ENCODE peak calls at places on chromosome 22, in four cellular contexts. E is colonic mucosa, H is lower lobe of right lung, T is neural progenitor cell. V is an unnamed sample.

GRCh38 chr22:29947410-29948387 is 64.7 kb downstream of the MTMR3 start:
- DNase-seq in E (no peak), H (no peak), T (no peak), V (no peak)

GRCh38 chr22:27107824-27108223 is 450.4 kb downstream of the MIAT start:
- DNase-seq in E (peak; percentile 55), H (no peak), T (no peak), V (peak; percentile 76)

GRCh38 chr22:28187612-28188011 is 268.6 kb upstream of the PITPNB start:
- DNase-seq in E (no peak), H (no peak), T (peak; percentile 17), V (no peak)

GRCh38 chr22:33918676-33919590 is 1.3 kb downstream of the LARGE1 start:
- DNase-seq in E (no peak), H (no peak), T (no peak), V (no peak)

GRCh38 chr22:33737662-33738061 is 182.6 kb downstream of the LARGE1 start:
- DNase-seq in E (no peak), H (no peak), T (no peak), V (no peak)

GRCh38 chr22:26669060-26669481 is 11.7 kb downstream of the MIAT start:
- DNase-seq in E (no peak), H (no peak), T (peak; percentile 47), V (no peak)

GRCh38 chr22:29734429-29734828 is 14.6 kb downstream of the CABP7 start:
- DNase-seq in E (no peak), H (no peak), T (no peak), V (no peak)

GRCh38 chr22:39090426-39091064 is 6.5 kb upstream of the APOBEC3H start:
- DNase-seq in E (no peak), H (peak; percentile 60), T (no peak), V (peak; percentile 53)

GRCh38 chr22:38262051-38262795 is 10.6 kb downstream of the TMEM184B start:
- DNase-seq in E (peak; percentile 74), H (peak; percentile 82), T (peak; percentile 65), V (peak; percentile 71)

GRCh38 chr22:45036154-45036553 is 26.3 kb upstream of the PHF21B start:
- DNase-seq in E (no peak), H (peak; percentile 45), T (no peak), V (no peak)

GRCh38 chr22:17974703-17975372 is 49.5 kb downstream of the MICAL3 start:
- DNase-seq in E (no peak), H (no peak), T (no peak), V (no peak)

GRCh38 chr22:46660604-46661201 is 40.5 kb downstream of the GRAMD4 start:
- DNase-seq in E (peak; percentile 82), H (no peak), T (no peak), V (peak; percentile 64)
- TF ChIP-seq CTCF in E (no peak), H (no peak), T (peak; percentile 10), V (no peak)

GRCh38 chr22:16651217-16651616 is 58.6 kb upstream of the CCT8L2 start:
- DNase-seq in E (no peak), H (no peak), T (no peak), V (no peak)
- H3K9me3 ChIP-seq in E (no peaks in the 10 kb centered on the region), H (peaks cover 8% of the 10 kb centered on the region), T (peaks cover under 1% of the 10 kb centered on the region), V (peaks cover 47% of the 10 kb centered on the region)

GRCh38 chr22:20430641-20431519 is 6.7 kb downstream of the SCARF2 start:
- DNase-seq in E (peak; percentile 40), H (peak; percentile 70), T (peak; percentile 93), V (peak; percentile 64)
- TF ChIP-seq CTCF in E (peak; percentile 23), H (peak; percentile 32), T (peak; percentile 54), V (peak; percentile 8)

DNA sequence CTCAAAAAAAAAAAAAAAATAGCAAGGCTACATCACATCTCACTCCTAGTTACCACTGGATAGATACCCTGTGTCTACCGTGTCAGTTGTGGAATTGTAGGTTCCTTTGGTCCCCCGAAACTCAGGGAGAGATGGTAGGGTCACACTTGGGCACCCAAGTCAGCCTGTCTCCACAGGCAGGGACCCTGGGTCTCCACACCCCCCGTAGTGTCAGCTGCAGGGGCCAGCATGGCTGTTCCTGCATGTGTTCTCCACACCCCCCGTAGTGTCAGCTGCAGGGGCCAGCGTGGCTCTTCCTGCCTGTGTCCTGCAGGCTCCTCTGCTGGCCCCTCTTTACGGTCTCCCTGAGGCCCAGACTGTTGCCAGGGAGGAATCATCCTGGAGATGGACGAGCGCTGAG is 282.1 kb downstream of the BRD1 start:
- DNase-seq in E (no peak), H (peak; percentile 28), T (no peak), V (no peak)
- H3K9me3 ChIP-seq in E (no peaks in the 10 kb centered on the region), H (peaks cover 2% of the 10 kb centered on the region), T (no peaks in the 10 kb centered on the region), V (peaks cover 2% of the 10 kb centered on the region)

DNA sequence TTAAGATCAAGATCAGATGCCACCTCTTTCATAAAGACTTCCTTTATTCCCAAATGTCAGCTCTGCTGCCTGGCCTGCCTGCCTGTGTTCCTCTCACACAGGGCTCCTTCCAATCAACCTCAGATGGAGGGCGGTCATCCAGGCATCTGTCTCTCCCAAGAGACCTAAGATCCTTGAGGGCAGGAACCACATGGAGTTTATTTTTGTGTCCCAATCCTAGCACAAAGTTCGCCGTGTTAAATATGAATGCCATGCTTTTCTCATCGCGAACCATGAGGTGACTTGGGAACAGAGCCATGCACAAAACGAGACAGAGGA is 72.7 kb upstream of the ARFGAP3 start:
- DNase-seq in E (no peak), H (no peak), T (no peak), V (no peak)
- TF ChIP-seq CTCF in E (no peak), H (no peak), T (no peak), V (no peak)